ENCODE peak calls at places on chromosomes 11 and 22, in four cellular contexts. One of them, this sample, is unnamed.

GRCh38 chr22:19869497-19870152 is 15.0 kb upstream of the GNB1L start:
- DNase-seq in AML-193: no peak
- DNase-seq in activated CD4-positive, alpha-beta T cell treated with anti-CD3 and anti-CD28 coated beads, Interleukin-2, amount 50 U/mL, for 4 hours: no peak
- DNase-seq in activated CD8-positive, alpha-beta memory T cell treated with anti-CD3 and anti-CD28 coated beads for 24 hours: no peak
- DNase-seq in this sample: no peak

GRCh38 chr11:117878939-117879475 is 2.5 kb upstream of the FXYD6 start:
- DNase-seq in AML-193: no peak
- DNase-seq in activated CD4-positive, alpha-beta T cell treated with anti-CD3 and anti-CD28 coated beads, Interleukin-2, amount 50 U/mL, for 4 hours: no peak
- DNase-seq in activated CD8-positive, alpha-beta memory T cell treated with anti-CD3 and anti-CD28 coated beads for 24 hours: peak
- DNase-seq in this sample: no peak

GRCh38 chr22:43884600-43885318 is 7.1 kb downstream of the PNPLA5 start:
- DNase-seq in AML-193: peak
- DNase-seq in activated CD4-positive, alpha-beta T cell treated with anti-CD3 and anti-CD28 coated beads, Interleukin-2, amount 50 U/mL, for 4 hours: peak
- DNase-seq in activated CD8-positive, alpha-beta memory T cell treated with anti-CD3 and anti-CD28 coated beads for 24 hours: peak
- DNase-seq in this sample: peak

GRCh38 chr22:36881504-36882245 is 20.9 kb downstream of the NCF4 start:
- DNase-seq in AML-193: peak
- DNase-seq in activated CD4-positive, alpha-beta T cell treated with anti-CD3 and anti-CD28 coated beads, Interleukin-2, amount 50 U/mL, for 4 hours: no peak
- DNase-seq in activated CD8-positive, alpha-beta memory T cell treated with anti-CD3 and anti-CD28 coated beads for 24 hours: no peak
- DNase-seq in this sample: no peak

GRCh38 chr11:110317516-110317932 is 21.1 kb upstream of the RDX start:
- DNase-seq in AML-193: no peak
- DNase-seq in activated CD4-positive, alpha-beta T cell treated with anti-CD3 and anti-CD28 coated beads, Interleukin-2, amount 50 U/mL, for 4 hours: no peak
- DNase-seq in activated CD8-positive, alpha-beta memory T cell treated with anti-CD3 and anti-CD28 coated beads for 24 hours: no peak
- DNase-seq in this sample: no peak

GRCh38 chr11:74055938-74056337 is 47.1 kb upstream of the UCP3 start:
- DNase-seq in AML-193: no peak
- DNase-seq in activated CD4-positive, alpha-beta T cell treated with anti-CD3 and anti-CD28 coated beads, Interleukin-2, amount 50 U/mL, for 4 hours: no peak
- DNase-seq in activated CD8-positive, alpha-beta memory T cell treated with anti-CD3 and anti-CD28 coated beads for 24 hours: no peak
- DNase-seq in this sample: no peak

GRCh38 chr22:21443735-21444421 is 23.3 kb upstream of the TMEM191C start:
- DNase-seq in AML-193: no peak
- DNase-seq in activated CD4-positive, alpha-beta T cell treated with anti-CD3 and anti-CD28 coated beads, Interleukin-2, amount 50 U/mL, for 4 hours: no peak
- DNase-seq in activated CD8-positive, alpha-beta memory T cell treated with anti-CD3 and anti-CD28 coated beads for 24 hours: no peak
- DNase-seq in this sample: peak

GRCh38 chr22:44357962-44358553 is 45.3 kb upstream of the SHISAL1 start:
- DNase-seq in AML-193: no peak
- DNase-seq in activated CD4-positive, alpha-beta T cell treated with anti-CD3 and anti-CD28 coated beads, Interleukin-2, amount 50 U/mL, for 4 hours: no peak
- DNase-seq in activated CD8-positive, alpha-beta memory T cell treated with anti-CD3 and anti-CD28 coated beads for 24 hours: no peak
- DNase-seq in this sample: peak

GRCh38 chr11:61960532-61960931 is 6.9 kb downstream of the FTH1 start:
- DNase-seq in AML-193: no peak
- DNase-seq in activated CD4-positive, alpha-beta T cell treated with anti-CD3 and anti-CD28 coated beads, Interleukin-2, amount 50 U/mL, for 4 hours: no peak
- DNase-seq in activated CD8-positive, alpha-beta memory T cell treated with anti-CD3 and anti-CD28 coated beads for 24 hours: peak
- DNase-seq in this sample: no peak

GRCh38 chr22:29315286-29316195 is at the start of gene RASL10A:
- DNase-seq in AML-193: no peak
- DNase-seq in activated CD4-positive, alpha-beta T cell treated with anti-CD3 and anti-CD28 coated beads, Interleukin-2, amount 50 U/mL, for 4 hours: no peak
- DNase-seq in activated CD8-positive, alpha-beta memory T cell treated with anti-CD3 and anti-CD28 coated beads for 24 hours: no peak
- DNase-seq in this sample: no peak

GRCh38 chr11:57800444-57801184 is 39.0 kb downstream of the CTNND1 start:
- DNase-seq in AML-193: peak
- DNase-seq in activated CD4-positive, alpha-beta T cell treated with anti-CD3 and anti-CD28 coated beads, Interleukin-2, amount 50 U/mL, for 4 hours: no peak
- DNase-seq in activated CD8-positive, alpha-beta memory T cell treated with anti-CD3 and anti-CD28 coated beads for 24 hours: no peak
- DNase-seq in this sample: no peak

GRCh38 chr11:112881461-112881860 is 79.8 kb upstream of the NCAM1 start:
- DNase-seq in AML-193: no peak
- DNase-seq in activated CD4-positive, alpha-beta T cell treated with anti-CD3 and anti-CD28 coated beads, Interleukin-2, amount 50 U/mL, for 4 hours: no peak
- DNase-seq in activated CD8-positive, alpha-beta memory T cell treated with anti-CD3 and anti-CD28 coated beads for 24 hours: no peak
- DNase-seq in this sample: peak

GRCh38 chr11:124791626-124792341 is 8.4 kb downstream of the MSANTD2 start:
- DNase-seq in AML-193: no peak
- DNase-seq in activated CD4-positive, alpha-beta T cell treated with anti-CD3 and anti-CD28 coated beads, Interleukin-2, amount 50 U/mL, for 4 hours: no peak
- DNase-seq in activated CD8-positive, alpha-beta memory T cell treated with anti-CD3 and anti-CD28 coated beads for 24 hours: no peak
- DNase-seq in this sample: no peak

GRCh38 chr22:50209893-50210292 is 9.1 kb downstream of the SELENOO start:
- DNase-seq in AML-193: peak
- DNase-seq in activated CD4-positive, alpha-beta T cell treated with anti-CD3 and anti-CD28 coated beads, Interleukin-2, amount 50 U/mL, for 4 hours: peak
- DNase-seq in activated CD8-positive, alpha-beta memory T cell treated with anti-CD3 and anti-CD28 coated beads for 24 hours: peak
- DNase-seq in this sample: peak

GRCh38 chr22:49324527-49325491 is 502.9 kb downstream of the BRD1 start:
- DNase-seq in AML-193: no peak
- DNase-seq in activated CD4-positive, alpha-beta T cell treated with anti-CD3 and anti-CD28 coated beads, Interleukin-2, amount 50 U/mL, for 4 hours: no peak
- DNase-seq in activated CD8-positive, alpha-beta memory T cell treated with anti-CD3 and anti-CD28 coated beads for 24 hours: peak
- DNase-seq in this sample: no peak

GRCh38 chr11:87212891-87213290 is 175.2 kb downstream of the TMEM135 start:
- DNase-seq in AML-193: no peak
- DNase-seq in activated CD4-positive, alpha-beta T cell treated with anti-CD3 and anti-CD28 coated beads, Interleukin-2, amount 50 U/mL, for 4 hours: no peak
- DNase-seq in activated CD8-positive, alpha-beta memory T cell treated with anti-CD3 and anti-CD28 coated beads for 24 hours: no peak
- DNase-seq in this sample: no peak

GRCh38 chr22:44341431-44342346 is 28.9 kb upstream of the SHISAL1 start:
- DNase-seq in AML-193: no peak
- DNase-seq in activated CD4-positive, alpha-beta T cell treated with anti-CD3 and anti-CD28 coated beads, Interleukin-2, amount 50 U/mL, for 4 hours: no peak
- DNase-seq in activated CD8-positive, alpha-beta memory T cell treated with anti-CD3 and anti-CD28 coated beads for 24 hours: no peak
- DNase-seq in this sample: no peak

GRCh38 chr11:72298931-72299330 is 55.0 kb upstream of the PHOX2A start:
- DNase-seq in AML-193: no peak
- DNase-seq in activated CD4-positive, alpha-beta T cell treated with anti-CD3 and anti-CD28 coated beads, Interleukin-2, amount 50 U/mL, for 4 hours: no peak
- DNase-seq in activated CD8-positive, alpha-beta memory T cell treated with anti-CD3 and anti-CD28 coated beads for 24 hours: peak
- DNase-seq in this sample: no peak

GRCh38 chr22:40183029-40183581 is 5.4 kb downstream of the TNRC6B start:
- DNase-seq in AML-193: peak
- DNase-seq in activated CD4-positive, alpha-beta T cell treated with anti-CD3 and anti-CD28 coated beads, Interleukin-2, amount 50 U/mL, for 4 hours: no peak
- DNase-seq in activated CD8-positive, alpha-beta memory T cell treated with anti-CD3 and anti-CD28 coated beads for 24 hours: no peak
- DNase-seq in this sample: no peak

GRCh38 chr11:110526323-110526722 is 96.6 kb downstream of the FDX1 start:
- DNase-seq in AML-193: no peak
- DNase-seq in activated CD4-positive, alpha-beta T cell treated with anti-CD3 and anti-CD28 coated beads, Interleukin-2, amount 50 U/mL, for 4 hours: no peak
- DNase-seq in activated CD8-positive, alpha-beta memory T cell treated with anti-CD3 and anti-CD28 coated beads for 24 hours: no peak
- DNase-seq in this sample: no peak

GRCh38 chr11:108131993-108132392 is 10.6 kb downstream of the ACAT1 start:
- DNase-seq in AML-193: no peak
- DNase-seq in activated CD4-positive, alpha-beta T cell treated with anti-CD3 and anti-CD28 coated beads, Interleukin-2, amount 50 U/mL, for 4 hours: no peak
- DNase-seq in activated CD8-positive, alpha-beta memory T cell treated with anti-CD3 and anti-CD28 coated beads for 24 hours: no peak
- DNase-seq in this sample: no peak

GRCh38 chr11:119374632-119375394 is 6.7 kb downstream of the USP2 start:
- DNase-seq in AML-193: no peak
- DNase-seq in activated CD4-positive, alpha-beta T cell treated with anti-CD3 and anti-CD28 coated beads, Interleukin-2, amount 50 U/mL, for 4 hours: no peak
- DNase-seq in activated CD8-positive, alpha-beta memory T cell treated with anti-CD3 and anti-CD28 coated beads for 24 hours: no peak
- DNase-seq in this sample: peak

GRCh38 chr11:74316772-74317505 is 5.5 kb upstream of the P4HA3 start:
- DNase-seq in AML-193: no peak
- DNase-seq in activated CD4-positive, alpha-beta T cell treated with anti-CD3 and anti-CD28 coated beads, Interleukin-2, amount 50 U/mL, for 4 hours: no peak
- DNase-seq in activated CD8-positive, alpha-beta memory T cell treated with anti-CD3 and anti-CD28 coated beads for 24 hours: no peak
- DNase-seq in this sample: no peak

This sample was measured in ovary.